ENCODE peak calls at places on chromosome 7, in nine cellular contexts. W is OCI-LY7; G is chondrocyte; X is CD8-positive, alpha-beta T cell; Z is CD4-positive, alpha-beta T cell; V is body of pancreas; H is cardiac muscle cell; T is lower leg skin; K is SK-N-SH. P is an unnamed sample.

GRCh38 chr7:117072620-117073118 is 119.4 kb downstream of the ST7 start:
- DNase-seq in W (no peak), T (peak), Z (no peak), K (peak), V (peak), G (no peak), X (no peak), H (peak), P (no peak)

GRCh38 chr7:157010588-157011332 is at the start of gene MNX1:
- DNase-seq in V (peak), X (no peak), K (peak), W (peak), H (no peak), T (no peak), G (no peak), Z (peak), P (peak)

GRCh38 chr7:2811476-2812118 is 32.5 kb downstream of the GNA12 start:
- DNase-seq in Z (no peak), K (no peak), H (peak), W (no peak), G (no peak), T (no peak), X (no peak), V (no peak), P (no peak)

GRCh38 chr7:17599733-17600685 is 301.6 kb downstream of the AHR start:
- DNase-seq in X (no peak), W (no peak), T (no peak), H (peak), K (no peak), V (no peak), G (no peak), Z (no peak), P (no peak)

GRCh38 chr7:138590154-138590553 is 111.0 kb downstream of the SVOPL start:
- DNase-seq in H (no peak), G (no peak), T (no peak), V (no peak), X (no peak), K (no peak), Z (no peak), W (no peak), P (no peak)

GRCh38 chr7:99190359-99191009 is 17.4 kb downstream of the KPNA7 start:
- DNase-seq in G (no peak), X (no peak), H (no peak), K (no peak), V (peak), Z (no peak), W (no peak), T (no peak), P (no peak)

GRCh38 chr7:158520825-158521224 is 66.8 kb downstream of the PTPRN2 start:
- DNase-seq in V (no peak), K (no peak), W (no peak), T (no peak), X (no peak), G (no peak), Z (no peak), H (no peak), P (no peak)

GRCh38 chr7:80140388-80140787 is 5.8 kb downstream of the GNAI1 start:
- DNase-seq in W (no peak), H (no peak), T (no peak), X (no peak), K (no peak), G (no peak), Z (no peak), V (no peak), P (no peak)

GRCh38 chr7:33904680-33905388 is 505 bp upstream of the BMPER start:
- DNase-seq in V (no peak), X (no peak), W (no peak), H (peak), G (no peak), K (peak), Z (no peak), T (no peak), P (peak)

GRCh38 chr7:124879103-124879502 is 50.5 kb downstream of the POT1 start:
- DNase-seq in X (no peak), H (no peak), Z (no peak), V (no peak), K (no peak), T (no peak), G (no peak), W (no peak), P (no peak)

GRCh38 chr7:73904219-73905136 is 43.5 kb downstream of the TMEM270 start:
- DNase-seq in H (no peak), Z (no peak), T (no peak), W (no peak), K (peak), X (no peak), V (no peak), G (peak), P (no peak)

GRCh38 chr7:120941064-120941463 is 9.5 kb upstream of the ING3 start:
- DNase-seq in X (no peak), H (peak), V (no peak), K (no peak), T (no peak), G (no peak), Z (no peak), W (peak), P (no peak)

GRCh38 chr7:134364619-134365037 is 47.9 kb upstream of the SLC35B4 start:
- DNase-seq in H (peak), V (peak), Z (no peak), G (no peak), W (no peak), K (no peak), X (no peak), T (no peak), P (no peak)

GRCh38 chr7:116180302-116180701 is 30.0 kb upstream of the TES start:
- DNase-seq in X (peak), T (no peak), K (peak), G (no peak), V (peak), H (peak), Z (no peak), W (peak), P (no peak)

GRCh38 chr7:18408461-18408860 is 87.1 kb upstream of the HDAC9 start:
- DNase-seq in K (no peak), G (no peak), T (no peak), W (no peak), V (no peak), Z (no peak), H (peak), X (no peak), P (no peak)

GRCh38 chr7:87960244-87960643 is 26.2 kb downstream of the ADAM22 start:
- DNase-seq in X (no peak), G (no peak), V (no peak), K (no peak), Z (no peak), W (no peak), H (no peak), T (no peak), P (no peak)

GRCh38 chr7:139771001-139771956 is 6.5 kb downstream of the HIPK2 start:
- DNase-seq in Z (no peak), H (peak), W (no peak), V (peak), T (no peak), X (no peak), G (no peak), K (no peak), P (no peak)

GRCh38 chr7:4249241-4249640 is 432.9 kb upstream of the FOXK1 start:
- DNase-seq in K (no peak), W (no peak), G (peak), V (no peak), H (no peak), Z (no peak), T (no peak), X (no peak), P (no peak)

GRCh38 chr7:92841192-92841591 is 4.8 kb upstream of the CDK6 start:
- DNase-seq in X (no peak), V (no peak), K (no peak), T (no peak), Z (no peak), G (no peak), H (no peak), W (no peak), P (no peak)

GRCh38 chr7:36526720-36527548 is 137.3 kb downstream of the ANLN start:
- DNase-seq in K (no peak), G (no peak), W (no peak), T (no peak), H (peak), X (no peak), V (no peak), Z (no peak), P (no peak)

GRCh38 chr7:157685430-157686284 is 348.9 kb downstream of the DNAJB6 start:
- DNase-seq in T (no peak), Z (peak), X (no peak), H (no peak), K (peak), G (peak), W (no peak), V (no peak), P (no peak)

GRCh38 chr7:99984593-99984992 is 8.8 kb upstream of the AZGP1 start:
- DNase-seq in K (no peak), G (no peak), V (no peak), X (no peak), Z (no peak), T (no peak), W (no peak), H (no peak), P (no peak)

GRCh38 chr7:131564640-131565039 is 8.2 kb upstream of the PODXL start:
- DNase-seq in W (no peak), V (no peak), K (no peak), Z (no peak), T (no peak), G (no peak), X (no peak), H (no peak), P (no peak)

GRCh38 chr7:105602325-105603305 is 21.3 kb upstream of the EFCAB10 start:
- DNase-seq in W (no peak), H (peak), G (no peak), Z (no peak), K (no peak), X (no peak), V (no peak), T (no peak), P (no peak)

GRCh38 chr7:108484137-108484536 is 27.9 kb upstream of the NRCAM start:
- DNase-seq in T (no peak), H (no peak), K (no peak), V (no peak), X (no peak), W (no peak), G (no peak), Z (no peak), P (no peak)

GRCh38 chr7:322111-322671 is 32.2 kb downstream of the FOXL3 start:
- DNase-seq in H (peak), K (peak), G (peak), Z (peak), W (peak), V (peak), T (peak), X (peak), P (peak)

DNA sequence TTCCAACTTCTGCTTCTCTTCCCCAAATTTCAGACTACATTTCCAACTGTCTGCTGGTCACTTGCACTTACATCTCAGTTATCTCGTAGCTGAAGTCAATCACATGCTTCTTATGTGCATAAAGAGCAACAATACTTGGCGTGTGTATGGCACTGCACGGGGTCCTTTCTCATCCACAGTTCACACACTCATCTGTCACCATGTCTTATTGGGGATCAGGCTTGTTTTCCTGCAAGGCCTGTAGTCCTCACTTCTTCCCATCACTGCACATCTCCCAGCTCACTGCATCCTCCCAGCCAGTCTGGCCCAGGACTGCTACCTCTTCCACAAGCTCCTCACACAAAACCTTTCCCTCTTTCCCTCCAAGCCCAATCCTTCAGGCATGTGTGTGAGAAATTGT is 35.3 kb downstream of the NUDCD3 start:
- DNase-seq in X (no peak), H (no peak), G (no peak), K (no peak), Z (no peak), T (no peak), V (no peak), W (no peak), P (no peak)
- TF ChIP-seq CTCF in X (no peak), H (no peak), G (no peak), K (no peak), Z (no peak), T (no peak), V (no peak), W (no peak), P (no peak)

GRCh38 chr7:130091999-130092398 is 21.7 kb downstream of the KLHDC10 start:
- DNase-seq in W (no peak), K (no peak), X (no peak), H (no peak), Z (no peak), T (no peak), V (no peak), G (no peak), P (no peak)

GRCh38 chr7:130092598-130092997 is 22.3 kb downstream of the KLHDC10 start:
- DNase-seq in W (peak), K (no peak), X (no peak), H (no peak), V (no peak), T (no peak), G (no peak), Z (no peak), P (no peak)

GRCh38 chr7:130095812-130096211 is 25.5 kb downstream of the KLHDC10 start:
- DNase-seq in K (no peak), X (no peak), W (no peak), Z (no peak), H (no peak), V (no peak), T (no peak), G (no peak), P (no peak)

GRCh38 chr7:130099331-130099730 is 29.0 kb downstream of the KLHDC10 start:
- DNase-seq in Z (no peak), W (no peak), V (no peak), X (no peak), K (no peak), H (no peak), G (no peak), T (no peak), P (no peak)

DNA sequence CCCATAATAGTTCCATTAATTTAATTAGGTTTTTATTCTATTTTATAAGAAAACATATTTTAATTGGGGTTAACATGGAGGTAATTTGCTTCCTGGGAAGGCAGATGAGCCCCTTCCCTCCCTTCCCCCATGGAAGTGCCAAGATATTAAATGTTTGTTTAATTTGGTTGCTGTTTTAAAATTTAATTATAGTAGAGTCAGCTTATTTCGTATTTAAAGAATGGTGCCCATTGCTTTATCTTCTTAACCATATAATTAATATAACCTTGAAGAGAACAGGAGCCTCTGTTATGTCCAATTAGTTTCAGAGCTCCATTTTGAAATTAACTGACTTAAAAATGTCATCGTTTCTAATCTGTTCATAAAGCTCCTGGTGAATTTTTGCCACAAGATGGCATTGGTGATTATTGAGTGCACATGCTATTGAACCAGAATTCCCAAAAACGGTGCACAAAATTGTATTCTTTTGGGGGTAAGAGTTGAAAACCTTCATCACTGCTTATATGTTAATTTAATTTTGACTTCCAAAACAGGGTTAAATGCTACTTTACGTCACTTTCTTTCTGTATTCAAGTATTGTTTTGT is 26.0 kb downstream of the KLHDC10 start:
- DNase-seq in H (no peak), Z (no peak), V (no peak), X (no peak), K (no peak), W (no peak), T (no peak), G (no peak), P (no peak)
- TF ChIP-seq CTCF in H (peak), Z (no peak), V (peak), X (no peak), K (peak), W (peak), T (no peak), G (peak), P (no peak)

DNA sequence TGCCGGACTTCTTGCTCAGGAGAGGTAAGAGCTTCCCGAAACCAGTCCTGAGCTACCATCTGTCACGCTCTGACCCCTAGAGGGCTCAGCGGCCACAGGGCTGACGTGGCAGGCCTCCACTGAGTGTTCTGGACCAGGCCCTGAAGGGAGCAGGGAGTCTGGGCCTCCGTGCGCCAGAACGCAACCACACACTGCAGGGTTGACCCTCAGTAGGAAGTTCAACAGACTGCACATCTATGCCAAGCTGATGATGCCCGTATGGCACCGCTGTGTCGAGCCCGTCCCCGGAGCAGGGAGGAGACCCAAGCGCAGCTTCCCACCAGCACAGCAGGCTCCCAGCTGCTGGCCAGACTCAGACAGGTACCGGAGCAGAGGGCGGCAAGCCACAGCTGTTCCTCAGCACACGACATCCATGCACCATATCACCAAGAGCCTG is 39.2 kb downstream of the CAMK2B start:
- DNase-seq in V (peak), K (peak), G (no peak), Z (peak), T (no peak), W (no peak), H (no peak), X (no peak), P (peak)
- TF ChIP-seq CTCF in V (no peak), K (no peak), G (no peak), Z (no peak), T (no peak), W (no peak), H (no peak), X (no peak), P (no peak)

GRCh38 chr7:1649751-1650326 is 20.2 kb upstream of the ELFN1 start:
- DNase-seq in Z (no peak), G (peak), K (no peak), W (no peak), T (no peak), H (no peak), X (no peak), V (no peak), P (no peak)
- TF ChIP-seq CTCF in Z (no peak), G (no peak), K (no peak), W (no peak), T (no peak), H (no peak), X (no peak), V (no peak), P (no peak)

GRCh38 chr7:154913645-154914579 is 89.0 kb downstream of the PAXIP1 start:
- DNase-seq in V (peak), X (peak), K (peak), T (peak), Z (peak), G (peak), W (peak), H (peak), P (peak)
- TF ChIP-seq CTCF in V (peak), X (peak), K (peak), T (no peak), Z (peak), G (peak), W (peak), H (peak), P (peak)

GRCh38 chr7:101126651-101127459 is at the start of gene SERPINE1:
- DNase-seq in K (peak), V (peak), X (peak), Z (peak), G (peak), W (peak), T (peak), H (peak), P (peak)
- TF ChIP-seq CTCF in K (peak), V (no peak), X (no peak), Z (no peak), G (peak), W (peak), T (no peak), H (peak), P (no peak)

GRCh38 chr7:27183682-27184341 is 1.2 kb downstream of the HOXA11 start:
- DNase-seq in T (peak), G (no peak), X (no peak), Z (no peak), V (no peak), H (no peak), K (peak), W (no peak), P (peak)
- TF ChIP-seq CTCF in T (no peak), G (peak), X (no peak), Z (no peak), V (no peak), H (no peak), K (no peak), W (no peak), P (no peak)

DNA sequence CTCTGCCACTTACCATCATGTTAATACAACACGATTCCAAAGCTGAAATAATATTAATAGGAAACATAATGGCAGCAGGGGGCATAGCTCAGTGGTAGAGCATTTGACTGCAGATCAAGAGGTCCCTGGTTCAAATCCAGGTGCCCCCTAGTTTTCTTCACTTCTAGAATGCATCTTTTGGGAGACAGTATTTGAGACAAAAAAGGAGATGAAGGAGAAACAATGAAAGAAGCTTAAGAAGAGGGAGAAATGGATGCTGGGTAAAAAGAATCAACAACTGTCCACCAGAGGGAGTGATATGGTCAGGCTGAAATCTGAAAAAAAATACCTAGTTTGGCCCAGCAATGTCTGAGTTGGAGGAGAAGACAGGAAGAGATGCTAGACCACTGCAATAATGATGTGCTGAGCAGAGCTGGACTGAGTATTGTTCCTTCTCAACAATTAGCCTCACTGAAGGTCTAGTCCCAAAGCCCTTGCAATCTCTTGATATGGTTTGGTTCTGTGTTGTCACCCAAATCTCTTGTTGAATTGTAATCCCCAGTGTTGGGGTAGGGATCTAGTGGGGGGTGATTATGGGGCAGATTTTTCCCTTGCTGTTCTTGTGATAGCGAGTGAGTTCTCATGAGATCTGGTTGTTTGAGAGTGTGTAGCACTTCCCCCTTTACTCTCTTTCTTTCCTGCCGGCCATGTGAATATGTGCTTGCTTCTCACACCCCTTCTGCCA is 48.3 kb downstream of the ZNF783 start:
- DNase-seq in X (no peak), W (peak), Z (no peak), H (peak), G (no peak), T (no peak), V (peak), K (peak), P (no peak)
- TF ChIP-seq CTCF in X (peak), W (peak), Z (peak), H (peak), G (peak), T (no peak), V (peak), K (peak), P (no peak)

DNA sequence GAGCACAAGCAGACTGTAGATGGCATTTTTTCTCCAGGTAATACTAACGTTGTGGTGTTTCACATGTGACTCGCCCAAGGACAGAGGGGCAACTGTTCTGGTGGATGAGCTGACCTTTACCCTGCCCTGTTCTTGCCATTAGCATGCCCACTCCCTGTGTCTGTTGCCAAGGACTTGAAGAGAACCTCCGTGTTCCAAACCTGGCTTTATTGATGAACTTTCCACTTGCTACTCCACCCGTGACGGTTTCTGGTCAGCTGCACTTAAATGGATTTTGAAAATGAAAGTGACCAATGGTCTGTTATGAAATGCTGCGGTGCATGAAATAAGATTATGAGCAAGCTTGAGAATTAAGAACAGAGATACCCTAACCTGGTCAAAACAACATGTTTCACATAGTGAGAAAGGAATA is 30.4 kb downstream of the LRRC4 start:
- DNase-seq in H (no peak), V (no peak), X (no peak), T (no peak), Z (no peak), W (no peak), K (no peak), G (no peak), P (no peak)
- TF ChIP-seq CTCF in H (no peak), V (no peak), X (no peak), T (no peak), Z (no peak), W (no peak), K (no peak), G (no peak), P (no peak)

P was measured in activated B cell treated with CpG ODN at 0.5 μM for 24 hours.